ENCODE peak calls at places on chromosomes 6 and 20, in nine cellular contexts. N is CD8-positive, alpha-beta memory T cell; V is IMR-90; B is anterior cingulate cortex; K is mesenchymal stem cell; S is activated CD4-positive, alpha-beta T cell treated with anti-CD3 and anti-CD28 coated beads, Interleukin-2, amount 50 U/mL, for 1 hour; P is NCI-H748 treated with DMSO at 0.1 percent for 48 hours; Q is NCI-H1105; I is substantia nigra. A is an unnamed sample.

GRCh38 chr20:11937230-11937629 is 19.5 kb downstream of the BTBD3 start:
- DNase-seq in I (no peak), N (no peak), P (peak; percentile 50), Q (no peak), B (no peak), S (no peak), V (no peak), K (no peak), A (no peak)

GRCh38 chr6:163741743-163742363 is 327.3 kb downstream of the QKI start:
- DNase-seq in P (no peak), B (no peak), K (no peak), S (no peak), V (no peak), I (no peak), N (no peak), Q (peak; percentile 59), A (no peak)

GRCh38 chr6:104161960-104162669 is 697.6 kb downstream of the HACE1 start:
- DNase-seq in P (no peak), I (no peak), Q (no peak), S (no peak), B (no peak), V (no peak), K (peak; percentile 91), N (no peak), A (peak; percentile 76)

GRCh38 chr6:157825243-157825904 is 2.3 kb downstream of the SNX9 start:
- DNase-seq in V (peak; percentile 70), I (no peak), Q (no peak), B (no peak), K (peak; percentile 54), N (no peak), P (no peak), S (no peak), A (peak; percentile 53)

GRCh38 chr20:17562804-17563305 is 7.0 kb upstream of the DSTN start:
- DNase-seq in N (no peak), K (peak; percentile 90), V (peak; percentile 62), I (no peak), B (no peak), S (no peak), P (no peak), Q (no peak), A (peak; percentile 85)

GRCh38 chr20:3798908-3799248 is 2.8 kb downstream of the CDC25B start:
- DNase-seq in Q (no peak), I (no peak), K (no peak), B (no peak), P (no peak), N (no peak), S (no peak), V (no peak), A (no peak)

GRCh38 chr20:50586531-50587232 is 76.5 kb downstream of the PTPN1 start:
- DNase-seq in K (no peak), S (no peak), B (no peak), P (no peak), I (no peak), Q (no peak), V (no peak), N (no peak), A (no peak)

GRCh38 chr6:168093634-168094033 is 14.6 kb upstream of the FRMD1 start:
- DNase-seq in B (no peak), I (no peak), P (no peak), K (no peak), V (no peak), Q (no peak), N (no peak), S (no peak), A (no peak)

GRCh38 chr20:44646023-44646640 is 5.4 kb downstream of the ADA start:
- DNase-seq in B (no peak), V (peak; percentile 80), N (peak; percentile 22), P (no peak), I (no peak), Q (peak; percentile 46), S (peak; percentile 18), K (peak; percentile 50), A (no peak)

GRCh38 chr6:75563032-75563431 is 38.6 kb upstream of the SENP6 start:
- DNase-seq in I (no peak), P (no peak), N (peak; percentile 2), V (peak; percentile 47), B (no peak), K (peak; percentile 62), Q (no peak), S (no peak), A (peak; percentile 38)

GRCh38 chr20:33771938-33772337 is 39.2 kb upstream of the CHMP4B start:
- DNase-seq in V (no peak), I (no peak), P (no peak), B (no peak), Q (no peak), S (no peak), N (no peak), K (no peak), A (no peak)

GRCh38 chr6:2725999-2726567 is 24.6 kb downstream of the MYLK4 start:
- DNase-seq in S (no peak), V (peak; percentile 78), B (no peak), P (no peak), Q (no peak), N (no peak), I (no peak), K (peak; percentile 55), A (peak; percentile 65)

GRCh38 chr20:9886227-9886626 is 47.4 kb upstream of the PAK5 start:
- DNase-seq in P (no peak), B (no peak), I (no peak), V (peak; percentile 0), Q (no peak), N (no peak), K (no peak), S (no peak), A (peak; percentile 20)

GRCh38 chr20:47706345-47706744 is 78.9 kb downstream of the SULF2 start:
- DNase-seq in I (no peak), Q (no peak), N (no peak), V (no peak), B (no peak), P (no peak), S (no peak), K (no peak), A (no peak)

GRCh38 chr6:46381057-46381456 is 110.2 kb downstream of the RCAN2 start:
- DNase-seq in K (no peak), N (no peak), S (no peak), I (no peak), B (no peak), Q (no peak), P (peak; percentile 85), V (no peak), A (no peak)

GRCh38 chr6:126919947-126920346 is 198.5 kb upstream of the RSPO3 start:
- DNase-seq in S (no peak), V (peak; percentile 99), I (no peak), B (no peak), K (peak; percentile 99), P (no peak), N (no peak), Q (no peak), A (peak; percentile 94)

GRCh38 chr20:60139663-60140446 is 181.6 kb downstream of the CDH26 start:
- DNase-seq in K (no peak), N (no peak), Q (no peak), I (no peak), B (no peak), P (no peak), V (no peak), S (no peak), A (peak; percentile 58)

GRCh38 chr20:34566978-34567884 is 8.7 kb downstream of the MAP1LC3A start:
- DNase-seq in Q (no peak), I (no peak), S (no peak), B (no peak), P (no peak), K (no peak), N (no peak), V (no peak), A (no peak)

GRCh38 chr6:170460606-170461005 is 92.5 kb downstream of the PSMB1 start:
- DNase-seq in P (no peak), S (no peak), B (no peak), Q (no peak), N (no peak), I (no peak), K (no peak), V (no peak), A (no peak)

GRCh38 chr6:139124887-139125672 is 9.8 kb upstream of the HECA start:
- DNase-seq in K (peak; percentile 78), V (peak; percentile 49), N (peak; percentile 83), I (no peak), B (no peak), Q (no peak), S (peak; percentile 69), P (peak; percentile 8), A (peak; percentile 76)

GRCh38 chr20:45918779-45919535 is 7.0 kb upstream of the PLTP start:
- DNase-seq in K (peak; percentile 42), Q (no peak), S (no peak), B (no peak), N (no peak), V (peak; percentile 21), P (no peak), I (no peak), A (peak; percentile 61)

GRCh38 chr20:10558635-10559187 is 115.1 kb downstream of the JAG1 start:
- DNase-seq in V (peak; percentile 99), S (no peak), B (no peak), Q (no peak), P (no peak), I (no peak), K (peak; percentile 92), N (peak; percentile 40), A (peak; percentile 82)

GRCh38 chr6:130674604-130675003 is 152.6 kb upstream of the SMLR1 start:
- DNase-seq in S (no peak), N (no peak), V (no peak), K (peak; percentile 13), I (no peak), Q (no peak), P (no peak), B (no peak), A (peak; percentile 45)

GRCh38 chr6:137756788-137757187 is 110.3 kb upstream of the TNFAIP3 start:
- DNase-seq in V (no peak), S (no peak), P (no peak), B (no peak), Q (no peak), I (no peak), K (no peak), N (no peak), A (no peak)

GRCh38 chr20:41154436-41155176 is 17.3 kb downstream of the PLCG1 start:
- DNase-seq in V (no peak), Q (no peak), N (no peak), K (no peak), S (no peak), P (no peak), I (no peak), B (no peak), A (no peak)

GRCh38 chr6:19303381-19303780 is 533.8 kb upstream of the ID4 start:
- DNase-seq in P (peak; percentile 93), I (no peak), N (no peak), Q (peak; percentile 91), K (no peak), V (no peak), B (peak; percentile 80), S (no peak), A (no peak)

GRCh38 chr6:5752282-5752681 is 254.4 kb downstream of the NRN1 start:
- DNase-seq in P (no peak), V (peak; percentile 82), Q (no peak), S (no peak), K (peak; percentile 92), B (peak; percentile 37), I (no peak), N (no peak), A (peak; percentile 69)

A was measured in fibroblast of villous mesenchyme.